ENCODE peak calls at places on chromosomes 3 and 15, in ten cellular contexts. T is stomach, W is breast epithelium, D is K562, U is SK-N-SH, S is upper lobe of left lung, E is prostate gland, R is esophagus muscularis mucosa, N is Panc1, L is sigmoid colon. C is an unnamed sample.

GRCh38 chr3:150242220-150242938 is 165.7 kb upstream of the TSC22D2 start:
- DNase-seq in R (no peak), L (no peak), W (no peak), E (no peak), U (no peak), S (no peak), N (no peak), T (no peak), D (no peak), C (no peak)

GRCh38 chr15:101183926-101184305 is 67.9 kb downstream of the CHSY1 start:
- DNase-seq in N (no peak), R (no peak), U (no peak), S (no peak), L (no peak), T (no peak), W (no peak), D (no peak), E (no peak), C (no peak)

GRCh38 chr3:82629937-82630336 is 868.5 kb upstream of the GBE1 start:
- DNase-seq in S (no peak), R (no peak), D (no peak), E (no peak), L (no peak), T (no peak), U (no peak), W (no peak), N (no peak), C (no peak)

GRCh38 chr3:36380171-36381031 is at the start of gene STAC:
- DNase-seq in W (no peak), L (no peak), U (peak; percentile 88), N (no peak), S (peak; percentile 47), R (peak; percentile 91), T (no peak), D (no peak), E (no peak), C (peak; percentile 74)

GRCh38 chr3:69197922-69198540 is 75.6 kb upstream of the LMOD3 start:
- DNase-seq in E (no peak), U (no peak), L (no peak), N (no peak), D (no peak), S (no peak), R (no peak), W (no peak), T (no peak), C (peak; percentile 77)

GRCh38 chr15:62940755-62941361 is 101.7 kb upstream of the TPM1 start:
- DNase-seq in W (no peak), S (peak; percentile 48), E (no peak), L (peak; percentile 92), N (no peak), R (peak; percentile 94), T (peak; percentile 34), D (no peak), U (peak; percentile 44), C (no peak)

GRCh38 chr3:64248247-64248646 is 23.0 kb upstream of the PRICKLE2 start:
- DNase-seq in L (no peak), W (no peak), U (no peak), E (no peak), S (no peak), R (no peak), T (no peak), D (no peak), N (no peak), C (no peak)

GRCh38 chr3:81744366-81744765 is 17.1 kb downstream of the GBE1 start:
- DNase-seq in S (no peak), W (no peak), U (no peak), N (peak; percentile 66), E (no peak), L (no peak), D (peak; percentile 7), R (no peak), T (no peak), C (no peak)

GRCh38 chr3:27590437-27591320 is 106.5 kb upstream of the SLC4A7 start:
- DNase-seq in R (no peak), U (no peak), D (no peak), W (no peak), L (no peak), E (no peak), N (no peak), T (no peak), S (no peak), C (no peak)

GRCh38 chr3:24201301-24201700 is 256.2 kb downstream of the NR1D2 start:
- DNase-seq in L (no peak), T (no peak), N (no peak), E (no peak), S (no peak), R (no peak), W (no peak), D (no peak), U (no peak), C (no peak)

GRCh38 chr3:131216340-131216739 is 165.2 kb upstream of the NUDT16 start:
- DNase-seq in E (no peak), L (no peak), S (no peak), T (no peak), R (no peak), D (no peak), W (no peak), U (no peak), N (no peak), C (no peak)
- H3K27ac ChIP-seq in E (no peak overlapping the region), L (no peak overlapping the region), S (no peak overlapping the region), T (no peak overlapping the region), R (no peak overlapping the region), D (no peak overlapping the region), W (no peak overlapping the region), U (no peak overlapping the region), N (no peak overlapping the region), C (no peak overlapping the region)

GRCh38 chr3:32848215-32848614 is 30.4 kb downstream of the TRIM71 start:
- DNase-seq in W (no peak), R (no peak), N (no peak), E (no peak), L (no peak), S (no peak), T (no peak), U (no peak), D (peak; percentile 64), C (no peak)

GRCh38 chr3:32847520-32847919 is 29.7 kb downstream of the TRIM71 start:
- DNase-seq in D (no peak), E (no peak), W (no peak), R (no peak), N (no peak), S (no peak), T (no peak), U (no peak), L (no peak), C (no peak)

GRCh38 chr3:32852146-32852545 is 34.3 kb downstream of the TRIM71 start:
- DNase-seq in S (no peak), W (no peak), U (no peak), E (no peak), R (no peak), T (no peak), D (no peak), N (no peak), L (no peak), C (no peak)

GRCh38 chr3:32850636-32851035 is 32.8 kb downstream of the TRIM71 start:
- DNase-seq in D (no peak), U (no peak), S (no peak), R (no peak), T (no peak), E (no peak), N (no peak), W (no peak), L (no peak), C (no peak)

GRCh38 chr3:32850226-32850625 is 32.4 kb downstream of the TRIM71 start:
- DNase-seq in U (no peak), R (no peak), E (no peak), N (no peak), T (no peak), L (no peak), D (no peak), S (no peak), W (no peak), C (no peak)
- TF ChIP-seq POLR2AphosphoS5 in U (no peak), R (no peak), E (no peak), N (no peak), T (no peak), L (no peak), D (no peak), S (no peak), W (no peak), C (no peak)

GRCh38 chr3:125437631-125438435 is 62.7 kb upstream of the ZNF148 start:
- DNase-seq in N (peak; percentile 33), R (peak; percentile 91), W (peak; percentile 56), T (peak; percentile 63), S (peak; percentile 48), E (peak; percentile 21), D (peak; percentile 53), U (peak; percentile 54), L (peak; percentile 71), C (peak; percentile 79)
- H3K9me3 ChIP-seq in N (no peaks in the 10 kb centered on the region), R (no peaks in the 10 kb centered on the region), W (peaks cover 3% of the 10 kb centered on the region), T (peaks cover under 1% of the 10 kb centered on the region), S (no peaks in the 10 kb centered on the region), E (no peaks in the 10 kb centered on the region), D (no peaks in the 10 kb centered on the region), U (peaks cover 5% of the 10 kb centered on the region), L (no peaks in the 10 kb centered on the region), C (peaks cover 10% of the 10 kb centered on the region)

GRCh38 chr15:75721923-75722870 is 9.5 kb upstream of the CSPG4 start:
- DNase-seq in N (no peak), R (no peak), S (no peak), E (no peak), U (peak; percentile 27), L (peak; percentile 70), T (no peak), W (no peak), D (no peak), C (peak; percentile 64)

GRCh38 chr15:75723171-75723846 is 10.7 kb upstream of the CSPG4 start:
- DNase-seq in R (no peak), T (no peak), W (no peak), U (peak; percentile 29), S (no peak), E (no peak), N (no peak), L (peak; percentile 72), D (peak; percentile 63), C (peak; percentile 43)

GRCh38 chr15:75725719-75726607 is 13.3 kb upstream of the CSPG4 start:
- DNase-seq in T (no peak), S (no peak), L (peak; percentile 62), R (no peak), U (no peak), E (no peak), N (no peak), W (peak; percentile 28), D (no peak), C (peak; percentile 40)

GRCh38 chr15:75725021-75725718 is 12.5 kb upstream of the CSPG4 start:
- DNase-seq in R (no peak), W (peak; percentile 42), L (peak; percentile 62), U (no peak), E (no peak), S (no peak), D (no peak), N (no peak), T (no peak), C (peak; percentile 66)

DNA sequence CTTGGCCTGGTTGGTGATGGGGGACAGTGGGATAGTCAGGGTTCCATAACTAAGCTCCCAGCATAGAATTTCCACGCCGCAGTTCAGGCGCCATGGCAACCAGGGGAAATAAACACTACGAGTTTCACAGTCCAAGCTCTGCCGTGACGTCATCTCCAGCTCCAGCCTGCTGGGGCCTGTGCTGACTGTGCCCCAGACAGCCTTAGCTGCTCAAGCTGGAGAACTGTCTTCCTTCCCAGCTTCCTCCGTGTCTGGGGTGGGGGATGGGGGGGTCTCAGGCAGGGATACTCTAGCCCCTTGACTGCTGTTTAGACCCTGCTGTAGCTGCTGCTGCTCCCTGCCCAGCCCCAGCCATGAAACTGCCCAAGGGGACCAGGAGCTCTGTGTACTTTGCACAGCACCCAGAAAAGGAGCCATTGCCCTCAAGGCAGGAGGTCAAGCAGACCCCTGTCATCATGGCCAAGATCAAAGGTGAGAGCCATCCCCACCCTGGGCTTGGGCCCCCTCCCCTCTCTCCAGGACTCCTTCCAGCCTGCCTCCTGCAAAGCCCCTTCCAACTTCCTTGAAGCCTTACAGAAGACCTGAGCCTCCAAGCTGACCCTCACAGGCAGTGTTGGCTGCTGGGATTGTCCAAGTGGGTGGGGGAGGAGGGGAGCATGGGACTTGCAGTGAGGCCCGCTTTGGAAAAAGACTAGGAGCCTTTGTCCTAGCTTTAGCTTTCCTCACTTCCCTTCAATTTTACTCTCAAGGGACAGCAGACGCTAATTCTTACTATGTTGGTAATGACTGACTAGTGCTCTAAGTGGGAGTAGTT is 11.4 kb upstream of the CSPG4 start:
- DNase-seq in E (peak; percentile 80), L (peak; percentile 99), N (no peak), W (peak; percentile 88), S (peak; percentile 85), U (peak; percentile 72), D (peak; percentile 83), R (peak; percentile 97), T (peak; percentile 89), C (peak; percentile 80)
- H3K27ac ChIP-seq in E (no peak overlapping the region), L (peak overlapping the region; percentile 82), N (no peak overlapping the region), W (peak overlapping the region; percentile 80), S (peak overlapping the region; percentile 67), U (peak overlapping the region; percentile 60), D (no peak overlapping the region), R (peak overlapping the region; percentile 89), T (peak overlapping the region; percentile 22), C (peak overlapping the region; percentile 74)

C was measured in spleen.